ENCODE peak calls at places on chromosomes 1 and 21, in six cellular contexts. Q is pancreas, C is H7, J is adipocyte, O is foreskin fibroblast, V is brain microvascular endothelial cell. M is an unnamed sample.

GRCh38 chr1:154501423-154502065 is 475 bp upstream of the TDRD10 start:
- DNase-seq in Q (no peak), C (peak; percentile 82), O (peak; percentile 18), J (peak; percentile 44), V (no peak), M (no peak)

GRCh38 chr1:182279724-182280506 is 111.7 kb downstream of the GLUL start:
- DNase-seq in Q (no peak), V (no peak), O (peak; percentile 77), C (peak; percentile 16), J (no peak), M (no peak)

GRCh38 chr1:164772635-164773034 is 213.7 kb downstream of the PBX1 start:
- DNase-seq in C (no peak), O (peak; percentile 97), V (peak; percentile 99), Q (peak; percentile 66), J (peak; percentile 89), M (no peak)

GRCh38 chr1:119768778-119769177 is at the start of gene HMGCS2:
- DNase-seq in V (no peak), C (no peak), J (no peak), O (no peak), Q (peak; percentile 49), M (no peak)

GRCh38 chr21:42298237-42298636 is 17.0 kb downstream of the TFF3 start:
- DNase-seq in C (peak; percentile 79), V (no peak), O (no peak), Q (no peak), J (no peak), M (no peak)

GRCh38 chr1:162035241-162035640 is 11.6 kb upstream of the OLFML2B start:
- DNase-seq in Q (no peak), V (no peak), O (no peak), J (no peak), C (no peak), M (no peak)

GRCh38 chr1:203326830-203327683 is 21.7 kb downstream of the BTG2 start:
- DNase-seq in J (peak; percentile 97), C (peak; percentile 98), O (peak; percentile 94), Q (peak; percentile 95), V (peak; percentile 73), M (peak; percentile 94)

GRCh38 chr1:57707631-57708030 is 283.8 kb upstream of the DAB1 start:
- DNase-seq in O (no peak), J (no peak), Q (no peak), C (no peak), V (no peak), M (no peak)

GRCh38 chr1:194903524-194903923 is 1704.7 kb downstream of the KCNT2 start:
- DNase-seq in Q (no peak), V (no peak), O (no peak), C (no peak), J (no peak), M (no peak)

DNA sequence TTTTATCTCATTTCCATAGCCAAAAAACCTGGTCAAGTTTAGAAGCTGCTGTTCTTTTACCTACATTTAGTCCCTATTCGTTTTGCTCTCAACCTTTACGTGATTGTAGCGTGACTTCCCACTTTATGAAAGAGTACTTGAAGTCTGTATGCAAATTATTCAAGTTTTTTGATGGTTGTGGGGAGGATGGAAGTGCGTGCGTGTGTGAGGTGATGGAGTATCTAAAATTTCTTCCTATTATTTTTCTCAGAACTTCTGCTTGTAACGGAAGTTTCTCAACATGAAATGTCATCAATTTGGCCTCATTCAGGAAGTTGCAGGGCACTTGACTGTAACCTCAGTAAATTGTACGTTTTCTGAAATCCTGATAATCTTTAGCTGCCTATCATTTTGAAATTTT is 64.0 kb downstream of the SAMSN1 start:
- DNase-seq in J (no peak), O (no peak), Q (no peak), V (no peak), C (no peak), M (peak; percentile 29)
- H3K4me3 ChIP-seq in J (no peak overlapping the region), O (no peak overlapping the region), Q (no peak overlapping the region), V (no peak overlapping the region), C (no peak overlapping the region), M (peak overlapping the region; percentile 34)

GRCh38 chr21:17793675-17794123 is 25.5 kb downstream of the C21orf91 start:
- DNase-seq in Q (no peak), O (peak; percentile 48), V (peak; percentile 4), C (no peak), J (peak; percentile 47), M (no peak)
- H3K4me3 ChIP-seq in Q (no peak overlapping the region), O (peak overlapping the region; percentile 41), V (no peak overlapping the region), C (no peak overlapping the region), J (peak overlapping the region; percentile 74), M (peak overlapping the region; percentile 36)

GRCh38 chr1:93082313-93082712 is 3.2 kb downstream of the MTF2 start:
- DNase-seq in Q (no peak), V (no peak), J (no peak), O (no peak), C (no peak), M (no peak)
- H3K4me3 ChIP-seq in Q (no peak overlapping the region), V (no peak overlapping the region), J (no peak overlapping the region), O (no peak overlapping the region), C (no peak overlapping the region), M (no peak overlapping the region)

GRCh38 chr1:157819886-157820285 is at the start of gene FCRL1:
- DNase-seq in O (no peak), V (no peak), J (no peak), C (no peak), Q (no peak), M (no peak)

GRCh38 chr1:157819215-157819614 is 705 bp downstream of the FCRL1 start:
- DNase-seq in V (no peak), Q (no peak), C (no peak), J (no peak), O (no peak), M (no peak)

DNA sequence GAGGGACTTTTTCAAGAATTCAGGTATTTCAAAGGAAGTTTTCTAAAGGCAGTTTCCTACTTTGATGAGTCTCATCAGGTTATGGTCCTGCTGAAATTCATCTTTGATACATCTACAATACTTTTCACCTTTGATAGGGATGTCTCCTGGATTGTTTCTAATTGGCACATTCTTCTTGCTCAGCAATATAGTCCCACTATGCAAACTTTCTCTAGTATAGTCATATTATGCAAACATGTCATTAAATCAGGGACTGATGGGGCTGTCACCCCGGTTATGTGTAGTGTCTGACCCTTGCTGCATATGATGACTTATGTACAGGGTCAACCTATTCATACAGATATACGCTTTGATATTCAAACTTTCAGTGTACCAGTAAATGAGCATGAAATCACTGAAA is 379 bp upstream of the FCRL1 start:
- DNase-seq in O (no peak), Q (no peak), V (no peak), C (no peak), J (no peak), M (no peak)
- H3K4me3 ChIP-seq in O (no peak overlapping the region), Q (no peak overlapping the region), V (no peak overlapping the region), C (no peak overlapping the region), J (no peak overlapping the region), M (no peak overlapping the region)

GRCh38 chr1:168407832-168408530 is 127.3 kb downstream of the TBX19 start:
- DNase-seq in O (no peak), J (no peak), Q (no peak), C (no peak), V (no peak), M (no peak)
- H3K4me3 ChIP-seq in O (no peak overlapping the region), J (no peak overlapping the region), Q (no peak overlapping the region), C (no peak overlapping the region), V (no peak overlapping the region), M (peak overlapping the region; percentile 7)

M was measured in naive thymus-derived CD4-positive, alpha-beta T cell.